ENCODE peak calls at places on chromosomes 6 and 20, in seven cellular contexts. X is stimulated activated CD8-positive, alpha-beta memory T cell treated with anti-CD3 and anti-CD28 coated beads, Interleukin-7, amount 100 ng/mL, for 1 hour; Z is adrenal gland; F is NCI-H1694; S is T-cell; E is lower lobe of right lung; M is NCI-H2029. D is an unnamed sample.

GRCh38 chr6:138241381-138241780 is 23.1 kb upstream of the PBOV1 start:
- DNase-seq in X (no peak), Z (no peak), F (no peak), S (no peak), E (no peak), M (no peak), D (no peak)

GRCh38 chr20:37355252-37356180 is 9.6 kb downstream of the SRC start:
- DNase-seq in X (no peak), Z (no peak), F (no peak), S (no peak), E (no peak), M (no peak), D (no peak)

GRCh38 chr20:49063279-49063678 is 17.2 kb downstream of the CSE1L start:
- DNase-seq in X (no peak), Z (no peak), F (no peak), S (no peak), E (no peak), M (no peak), D (no peak)

GRCh38 chr6:168609914-168610490 is 169.0 kb downstream of the SMOC2 start:
- DNase-seq in X (no peak), Z (no peak), F (no peak), S (no peak), E (no peak), M (no peak), D (no peak)

GRCh38 chr6:138378463-138378862 is 758 bp downstream of the SMIM28 start:
- DNase-seq in X (no peak), Z (no peak), F (no peak), S (no peak), E (no peak), M (peak; percentile 5), D (no peak)

GRCh38 chr6:40719671-40720374 is 132.7 kb upstream of the LRFN2 start:
- DNase-seq in X (no peak), Z (no peak), F (no peak), S (no peak), E (no peak), M (peak; percentile 37), D (no peak)

GRCh38 chr6:105753184-105754097 is 332.7 kb upstream of the PRDM1 start:
- DNase-seq in X (no peak), Z (no peak), F (no peak), S (no peak), E (no peak), M (peak; percentile 39), D (no peak)

GRCh38 chr6:79466222-79466834 is 70.9 kb downstream of the LCA5 start:
- DNase-seq in X (no peak), Z (no peak), F (no peak), S (no peak), E (no peak), M (peak; percentile 28), D (no peak)

GRCh38 chr6:12555781-12556180 is 160.8 kb upstream of the PHACTR1 start:
- DNase-seq in X (no peak), Z (no peak), F (no peak), S (no peak), E (no peak), M (no peak), D (no peak)

GRCh38 chr20:3677733-3678132 is 4.1 kb downstream of the ADAM33 start:
- DNase-seq in X (no peak), Z (no peak), F (no peak), S (no peak), E (no peak), M (no peak), D (peak; percentile 34)

GRCh38 chr6:33607784-33608161 is 13.3 kb upstream of the ITPR3 start:
- DNase-seq in X (no peak), Z (no peak), F (no peak), S (peak; percentile 24), E (no peak), M (no peak), D (no peak)

GRCh38 chr6:159977242-159978214 is 8.6 kb downstream of the IGF2R start:
- DNase-seq in X (no peak), Z (peak; percentile 84), F (no peak), S (no peak), E (no peak), M (no peak), D (no peak)

GRCh38 chr20:20691477-20691863 is 21.0 kb downstream of the RALGAPA2 start:
- DNase-seq in X (no peak), Z (no peak), F (no peak), S (no peak), E (no peak), M (no peak), D (no peak)

D was measured in substantia nigra.